ENCODE peak calls at places on chromosome 16, in nine cellular contexts. One of them, this sample, is unnamed.

GRCh38 chr16:30054959-30055553 is 10.5 kb upstream of the ALDOA start:
- DNase-seq in substantia nigra: no peak
- DNase-seq in activated CD4-positive, CD25-positive, alpha-beta regulatory T cell: peak
- DNase-seq in NCI-H1417: no peak
- DNase-seq in stimulated activated CD8-positive, alpha-beta memory T cell treated with anti-CD3 and anti-CD28 coated beads, Interleukin-2, amount 100 ng/mL, for 48 hours: peak
- DNase-seq in midbrain: no peak
- DNase-seq in T follicular helper cell: peak
- DNase-seq in body of pancreas: peak
- DNase-seq in mesothelial cell of epicardium: no peak
- DNase-seq in this sample: no peak

GRCh38 chr16:10833271-10833670 is 14.7 kb upstream of the TVP23A start:
- DNase-seq in NCI-H1417: no peak
- DNase-seq in substantia nigra: no peak
- DNase-seq in activated CD4-positive, CD25-positive, alpha-beta regulatory T cell: no peak
- DNase-seq in midbrain: no peak
- DNase-seq in body of pancreas: no peak
- DNase-seq in mesothelial cell of epicardium: no peak
- DNase-seq in T follicular helper cell: no peak
- DNase-seq in stimulated activated CD8-positive, alpha-beta memory T cell treated with anti-CD3 and anti-CD28 coated beads, Interleukin-2, amount 100 ng/mL, for 48 hours: no peak
- DNase-seq in this sample: no peak

GRCh38 chr16:23515881-23516280 is 5.6 kb upstream of the GGA2 start:
- DNase-seq in NCI-H1417: no peak
- DNase-seq in T follicular helper cell: no peak
- DNase-seq in mesothelial cell of epicardium: no peak
- DNase-seq in midbrain: no peak
- DNase-seq in stimulated activated CD8-positive, alpha-beta memory T cell treated with anti-CD3 and anti-CD28 coated beads, Interleukin-2, amount 100 ng/mL, for 48 hours: no peak
- DNase-seq in body of pancreas: no peak
- DNase-seq in activated CD4-positive, CD25-positive, alpha-beta regulatory T cell: no peak
- DNase-seq in substantia nigra: no peak
- DNase-seq in this sample: no peak

GRCh38 chr16:2056681-2057407 is 9.1 kb downstream of the TSC2 start:
- DNase-seq in stimulated activated CD8-positive, alpha-beta memory T cell treated with anti-CD3 and anti-CD28 coated beads, Interleukin-2, amount 100 ng/mL, for 48 hours: no peak
- DNase-seq in body of pancreas: no peak
- DNase-seq in substantia nigra: peak
- DNase-seq in mesothelial cell of epicardium: no peak
- DNase-seq in T follicular helper cell: no peak
- DNase-seq in NCI-H1417: no peak
- DNase-seq in midbrain: peak
- DNase-seq in activated CD4-positive, CD25-positive, alpha-beta regulatory T cell: no peak
- DNase-seq in this sample: no peak

GRCh38 chr16:23679274-23679985 is 741 bp downstream of the PLK1 start:
- DNase-seq in T follicular helper cell: no peak
- DNase-seq in activated CD4-positive, CD25-positive, alpha-beta regulatory T cell: no peak
- DNase-seq in NCI-H1417: peak
- DNase-seq in body of pancreas: no peak
- DNase-seq in mesothelial cell of epicardium: no peak
- DNase-seq in substantia nigra: no peak
- DNase-seq in midbrain: no peak
- DNase-seq in stimulated activated CD8-positive, alpha-beta memory T cell treated with anti-CD3 and anti-CD28 coated beads, Interleukin-2, amount 100 ng/mL, for 48 hours: peak
- DNase-seq in this sample: no peak

GRCh38 chr16:82331397-82331796 is 161.4 kb upstream of the MPHOSPH6 start:
- DNase-seq in substantia nigra: no peak
- DNase-seq in midbrain: no peak
- DNase-seq in NCI-H1417: no peak
- DNase-seq in mesothelial cell of epicardium: no peak
- DNase-seq in activated CD4-positive, CD25-positive, alpha-beta regulatory T cell: no peak
- DNase-seq in stimulated activated CD8-positive, alpha-beta memory T cell treated with anti-CD3 and anti-CD28 coated beads, Interleukin-2, amount 100 ng/mL, for 48 hours: no peak
- DNase-seq in T follicular helper cell: no peak
- DNase-seq in body of pancreas: no peak
- DNase-seq in this sample: no peak

GRCh38 chr16:78416400-78416799 is 316.9 kb downstream of the WWOX start:
- DNase-seq in stimulated activated CD8-positive, alpha-beta memory T cell treated with anti-CD3 and anti-CD28 coated beads, Interleukin-2, amount 100 ng/mL, for 48 hours: no peak
- DNase-seq in mesothelial cell of epicardium: no peak
- DNase-seq in substantia nigra: no peak
- DNase-seq in T follicular helper cell: no peak
- DNase-seq in midbrain: no peak
- DNase-seq in NCI-H1417: no peak
- DNase-seq in activated CD4-positive, CD25-positive, alpha-beta regulatory T cell: no peak
- DNase-seq in body of pancreas: no peak
- DNase-seq in this sample: no peak

GRCh38 chr16:68083861-68084503 is 1.2 kb upstream of the NFATC3 start:
- DNase-seq in midbrain: no peak
- DNase-seq in activated CD4-positive, CD25-positive, alpha-beta regulatory T cell: no peak
- DNase-seq in body of pancreas: no peak
- DNase-seq in mesothelial cell of epicardium: no peak
- DNase-seq in stimulated activated CD8-positive, alpha-beta memory T cell treated with anti-CD3 and anti-CD28 coated beads, Interleukin-2, amount 100 ng/mL, for 48 hours: no peak
- DNase-seq in T follicular helper cell: no peak
- DNase-seq in NCI-H1417: peak
- DNase-seq in substantia nigra: no peak
- DNase-seq in this sample: no peak

GRCh38 chr16:50635505-50636392 is 45.4 kb downstream of the SNX20 start:
- DNase-seq in NCI-H1417: no peak
- DNase-seq in T follicular helper cell: no peak
- DNase-seq in stimulated activated CD8-positive, alpha-beta memory T cell treated with anti-CD3 and anti-CD28 coated beads, Interleukin-2, amount 100 ng/mL, for 48 hours: peak
- DNase-seq in substantia nigra: no peak
- DNase-seq in body of pancreas: no peak
- DNase-seq in activated CD4-positive, CD25-positive, alpha-beta regulatory T cell: no peak
- DNase-seq in midbrain: no peak
- DNase-seq in mesothelial cell of epicardium: no peak
- DNase-seq in this sample: no peak

GRCh38 chr16:8655184-8655717 is 19.2 kb upstream of the ABAT start:
- DNase-seq in NCI-H1417: no peak
- DNase-seq in activated CD4-positive, CD25-positive, alpha-beta regulatory T cell: no peak
- DNase-seq in T follicular helper cell: no peak
- DNase-seq in body of pancreas: peak
- DNase-seq in stimulated activated CD8-positive, alpha-beta memory T cell treated with anti-CD3 and anti-CD28 coated beads, Interleukin-2, amount 100 ng/mL, for 48 hours: peak
- DNase-seq in substantia nigra: no peak
- DNase-seq in mesothelial cell of epicardium: no peak
- DNase-seq in midbrain: no peak
- DNase-seq in this sample: no peak

GRCh38 chr16:1989209-1989825 is 453 bp upstream of the SYNGR3 start:
- DNase-seq in stimulated activated CD8-positive, alpha-beta memory T cell treated with anti-CD3 and anti-CD28 coated beads, Interleukin-2, amount 100 ng/mL, for 48 hours: no peak
- DNase-seq in T follicular helper cell: no peak
- DNase-seq in mesothelial cell of epicardium: no peak
- DNase-seq in activated CD4-positive, CD25-positive, alpha-beta regulatory T cell: no peak
- DNase-seq in midbrain: no peak
- DNase-seq in substantia nigra: no peak
- DNase-seq in NCI-H1417: peak
- DNase-seq in body of pancreas: no peak
- DNase-seq in this sample: no peak

GRCh38 chr16:68090109-68090508 is 4.9 kb downstream of the NFATC3 start:
- DNase-seq in body of pancreas: no peak
- DNase-seq in stimulated activated CD8-positive, alpha-beta memory T cell treated with anti-CD3 and anti-CD28 coated beads, Interleukin-2, amount 100 ng/mL, for 48 hours: no peak
- DNase-seq in midbrain: no peak
- DNase-seq in T follicular helper cell: no peak
- DNase-seq in substantia nigra: no peak
- DNase-seq in activated CD4-positive, CD25-positive, alpha-beta regulatory T cell: no peak
- DNase-seq in mesothelial cell of epicardium: no peak
- DNase-seq in NCI-H1417: no peak
- DNase-seq in this sample: no peak

GRCh38 chr16:81707411-81708321 is 71.4 kb upstream of the PLCG2 start:
- DNase-seq in activated CD4-positive, CD25-positive, alpha-beta regulatory T cell: no peak
- DNase-seq in midbrain: no peak
- DNase-seq in NCI-H1417: no peak
- DNase-seq in stimulated activated CD8-positive, alpha-beta memory T cell treated with anti-CD3 and anti-CD28 coated beads, Interleukin-2, amount 100 ng/mL, for 48 hours: no peak
- DNase-seq in substantia nigra: no peak
- DNase-seq in mesothelial cell of epicardium: no peak
- DNase-seq in T follicular helper cell: no peak
- DNase-seq in body of pancreas: peak
- DNase-seq in this sample: no peak

GRCh38 chr16:19929062-19929511 is 44.4 kb upstream of the GPRC5B start:
- DNase-seq in NCI-H1417: no peak
- DNase-seq in stimulated activated CD8-positive, alpha-beta memory T cell treated with anti-CD3 and anti-CD28 coated beads, Interleukin-2, amount 100 ng/mL, for 48 hours: no peak
- DNase-seq in mesothelial cell of epicardium: peak
- DNase-seq in body of pancreas: no peak
- DNase-seq in substantia nigra: no peak
- DNase-seq in T follicular helper cell: no peak
- DNase-seq in midbrain: no peak
- DNase-seq in activated CD4-positive, CD25-positive, alpha-beta regulatory T cell: no peak
- DNase-seq in this sample: no peak

GRCh38 chr16:1907226-1907849 is 10.9 kb downstream of the HS3ST6 start:
- DNase-seq in NCI-H1417: no peak
- DNase-seq in T follicular helper cell: no peak
- DNase-seq in mesothelial cell of epicardium: no peak
- DNase-seq in midbrain: no peak
- DNase-seq in stimulated activated CD8-positive, alpha-beta memory T cell treated with anti-CD3 and anti-CD28 coated beads, Interleukin-2, amount 100 ng/mL, for 48 hours: no peak
- DNase-seq in body of pancreas: no peak
- DNase-seq in substantia nigra: no peak
- DNase-seq in activated CD4-positive, CD25-positive, alpha-beta regulatory T cell: no peak
- DNase-seq in this sample: no peak

GRCh38 chr16:55853114-55853513 is 20.2 kb upstream of the CES1 start:
- DNase-seq in stimulated activated CD8-positive, alpha-beta memory T cell treated with anti-CD3 and anti-CD28 coated beads, Interleukin-2, amount 100 ng/mL, for 48 hours: no peak
- DNase-seq in activated CD4-positive, CD25-positive, alpha-beta regulatory T cell: no peak
- DNase-seq in mesothelial cell of epicardium: no peak
- DNase-seq in midbrain: no peak
- DNase-seq in T follicular helper cell: no peak
- DNase-seq in NCI-H1417: no peak
- DNase-seq in body of pancreas: no peak
- DNase-seq in substantia nigra: no peak
- DNase-seq in this sample: no peak

GRCh38 chr16:87657621-87658192 is 55.4 kb downstream of the JPH3 start:
- DNase-seq in midbrain: no peak
- DNase-seq in mesothelial cell of epicardium: no peak
- DNase-seq in activated CD4-positive, CD25-positive, alpha-beta regulatory T cell: no peak
- DNase-seq in substantia nigra: no peak
- DNase-seq in T follicular helper cell: no peak
- DNase-seq in stimulated activated CD8-positive, alpha-beta memory T cell treated with anti-CD3 and anti-CD28 coated beads, Interleukin-2, amount 100 ng/mL, for 48 hours: no peak
- DNase-seq in NCI-H1417: no peak
- DNase-seq in body of pancreas: no peak
- DNase-seq in this sample: no peak

GRCh38 chr16:50301626-50302471 is 35.5 kb downstream of the ADCY7 start:
- DNase-seq in midbrain: no peak
- DNase-seq in stimulated activated CD8-positive, alpha-beta memory T cell treated with anti-CD3 and anti-CD28 coated beads, Interleukin-2, amount 100 ng/mL, for 48 hours: no peak
- DNase-seq in body of pancreas: no peak
- DNase-seq in activated CD4-positive, CD25-positive, alpha-beta regulatory T cell: no peak
- DNase-seq in NCI-H1417: no peak
- DNase-seq in mesothelial cell of epicardium: no peak
- DNase-seq in T follicular helper cell: no peak
- DNase-seq in substantia nigra: no peak
- DNase-seq in this sample: no peak

GRCh38 chr16:85316321-85316919 is 204.1 kb upstream of the CIBAR2 start:
- DNase-seq in midbrain: peak
- DNase-seq in substantia nigra: peak
- DNase-seq in T follicular helper cell: no peak
- DNase-seq in stimulated activated CD8-positive, alpha-beta memory T cell treated with anti-CD3 and anti-CD28 coated beads, Interleukin-2, amount 100 ng/mL, for 48 hours: peak
- DNase-seq in NCI-H1417: peak
- DNase-seq in mesothelial cell of epicardium: no peak
- DNase-seq in body of pancreas: peak
- DNase-seq in activated CD4-positive, CD25-positive, alpha-beta regulatory T cell: peak
- DNase-seq in this sample: peak

GRCh38 chr16:86022381-86022960 is 123.5 kb downstream of the IRF8 start:
- DNase-seq in activated CD4-positive, CD25-positive, alpha-beta regulatory T cell: no peak
- DNase-seq in stimulated activated CD8-positive, alpha-beta memory T cell treated with anti-CD3 and anti-CD28 coated beads, Interleukin-2, amount 100 ng/mL, for 48 hours: no peak
- DNase-seq in midbrain: no peak
- DNase-seq in substantia nigra: no peak
- DNase-seq in body of pancreas: no peak
- DNase-seq in mesothelial cell of epicardium: no peak
- DNase-seq in NCI-H1417: no peak
- DNase-seq in T follicular helper cell: no peak
- DNase-seq in this sample: no peak

GRCh38 chr16:78007121-78007520 is 15.2 kb upstream of the CLEC3A start:
- DNase-seq in activated CD4-positive, CD25-positive, alpha-beta regulatory T cell: no peak
- DNase-seq in stimulated activated CD8-positive, alpha-beta memory T cell treated with anti-CD3 and anti-CD28 coated beads, Interleukin-2, amount 100 ng/mL, for 48 hours: no peak
- DNase-seq in body of pancreas: no peak
- DNase-seq in NCI-H1417: no peak
- DNase-seq in mesothelial cell of epicardium: no peak
- DNase-seq in T follicular helper cell: no peak
- DNase-seq in midbrain: no peak
- DNase-seq in substantia nigra: no peak
- DNase-seq in this sample: no peak

GRCh38 chr16:82938108-82938507 is 311.3 kb downstream of the CDH13 start:
- DNase-seq in activated CD4-positive, CD25-positive, alpha-beta regulatory T cell: no peak
- DNase-seq in T follicular helper cell: no peak
- DNase-seq in substantia nigra: no peak
- DNase-seq in midbrain: no peak
- DNase-seq in mesothelial cell of epicardium: no peak
- DNase-seq in stimulated activated CD8-positive, alpha-beta memory T cell treated with anti-CD3 and anti-CD28 coated beads, Interleukin-2, amount 100 ng/mL, for 48 hours: no peak
- DNase-seq in body of pancreas: no peak
- DNase-seq in NCI-H1417: no peak
- DNase-seq in this sample: no peak

GRCh38 chr16:54817432-54817831 is 113.2 kb upstream of the IRX5 start:
- DNase-seq in substantia nigra: no peak
- DNase-seq in stimulated activated CD8-positive, alpha-beta memory T cell treated with anti-CD3 and anti-CD28 coated beads, Interleukin-2, amount 100 ng/mL, for 48 hours: no peak
- DNase-seq in T follicular helper cell: no peak
- DNase-seq in NCI-H1417: peak
- DNase-seq in mesothelial cell of epicardium: no peak
- DNase-seq in midbrain: no peak
- DNase-seq in body of pancreas: no peak
- DNase-seq in activated CD4-positive, CD25-positive, alpha-beta regulatory T cell: no peak
- DNase-seq in this sample: no peak

GRCh38 chr16:66900721-66901441 is 17.8 kb downstream of the CDH16 start:
- DNase-seq in mesothelial cell of epicardium: no peak
- DNase-seq in T follicular helper cell: no peak
- DNase-seq in NCI-H1417: no peak
- DNase-seq in stimulated activated CD8-positive, alpha-beta memory T cell treated with anti-CD3 and anti-CD28 coated beads, Interleukin-2, amount 100 ng/mL, for 48 hours: no peak
- DNase-seq in midbrain: peak
- DNase-seq in activated CD4-positive, CD25-positive, alpha-beta regulatory T cell: no peak
- DNase-seq in substantia nigra: peak
- DNase-seq in body of pancreas: no peak
- DNase-seq in this sample: no peak

GRCh38 chr16:86351041-86351784 is 159.1 kb upstream of the FOXF1 start:
- DNase-seq in activated CD4-positive, CD25-positive, alpha-beta regulatory T cell: no peak
- DNase-seq in substantia nigra: no peak
- DNase-seq in NCI-H1417: no peak
- DNase-seq in midbrain: no peak
- DNase-seq in mesothelial cell of epicardium: no peak
- DNase-seq in stimulated activated CD8-positive, alpha-beta memory T cell treated with anti-CD3 and anti-CD28 coated beads, Interleukin-2, amount 100 ng/mL, for 48 hours: no peak
- DNase-seq in body of pancreas: no peak
- DNase-seq in T follicular helper cell: no peak
- DNase-seq in this sample: no peak

GRCh38 chr16:27219161-27219560 is 15.8 kb downstream of the KDM8 start:
- DNase-seq in T follicular helper cell: no peak
- DNase-seq in activated CD4-positive, CD25-positive, alpha-beta regulatory T cell: no peak
- DNase-seq in midbrain: no peak
- DNase-seq in mesothelial cell of epicardium: no peak
- DNase-seq in stimulated activated CD8-positive, alpha-beta memory T cell treated with anti-CD3 and anti-CD28 coated beads, Interleukin-2, amount 100 ng/mL, for 48 hours: no peak
- DNase-seq in substantia nigra: no peak
- DNase-seq in NCI-H1417: no peak
- DNase-seq in body of pancreas: no peak
- DNase-seq in this sample: no peak

GRCh38 chr16:90046971-90047713 is 27.9 kb upstream of the DBNDD1 start:
- DNase-seq in midbrain: peak
- DNase-seq in body of pancreas: peak
- DNase-seq in activated CD4-positive, CD25-positive, alpha-beta regulatory T cell: no peak
- DNase-seq in stimulated activated CD8-positive, alpha-beta memory T cell treated with anti-CD3 and anti-CD28 coated beads, Interleukin-2, amount 100 ng/mL, for 48 hours: no peak
- DNase-seq in mesothelial cell of epicardium: peak
- DNase-seq in NCI-H1417: peak
- DNase-seq in T follicular helper cell: no peak
- DNase-seq in substantia nigra: no peak
- DNase-seq in this sample: no peak

GRCh38 chr16:51048544-51048943 is 102.5 kb downstream of the SALL1 start:
- DNase-seq in stimulated activated CD8-positive, alpha-beta memory T cell treated with anti-CD3 and anti-CD28 coated beads, Interleukin-2, amount 100 ng/mL, for 48 hours: no peak
- DNase-seq in T follicular helper cell: no peak
- DNase-seq in substantia nigra: no peak
- DNase-seq in midbrain: no peak
- DNase-seq in mesothelial cell of epicardium: no peak
- DNase-seq in activated CD4-positive, CD25-positive, alpha-beta regulatory T cell: no peak
- DNase-seq in body of pancreas: no peak
- DNase-seq in NCI-H1417: no peak
- DNase-seq in this sample: no peak

GRCh38 chr16:79089735-79090284 is 510.7 kb downstream of the MAF start:
- DNase-seq in midbrain: peak
- DNase-seq in mesothelial cell of epicardium: no peak
- DNase-seq in substantia nigra: no peak
- DNase-seq in NCI-H1417: no peak
- DNase-seq in body of pancreas: peak
- DNase-seq in stimulated activated CD8-positive, alpha-beta memory T cell treated with anti-CD3 and anti-CD28 coated beads, Interleukin-2, amount 100 ng/mL, for 48 hours: peak
- DNase-seq in T follicular helper cell: no peak
- DNase-seq in activated CD4-positive, CD25-positive, alpha-beta regulatory T cell: no peak
- DNase-seq in this sample: no peak

GRCh38 chr16:58123896-58124600 is 5.1 kb downstream of the CFAP20 start:
- DNase-seq in T follicular helper cell: no peak
- DNase-seq in midbrain: no peak
- DNase-seq in body of pancreas: no peak
- DNase-seq in activated CD4-positive, CD25-positive, alpha-beta regulatory T cell: no peak
- DNase-seq in mesothelial cell of epicardium: no peak
- DNase-seq in stimulated activated CD8-positive, alpha-beta memory T cell treated with anti-CD3 and anti-CD28 coated beads, Interleukin-2, amount 100 ng/mL, for 48 hours: no peak
- DNase-seq in substantia nigra: no peak
- DNase-seq in NCI-H1417: no peak
- DNase-seq in this sample: no peak

GRCh38 chr16:77868478-77868877 is 80.1 kb downstream of the VAT1L start:
- DNase-seq in substantia nigra: no peak
- DNase-seq in T follicular helper cell: no peak
- DNase-seq in stimulated activated CD8-positive, alpha-beta memory T cell treated with anti-CD3 and anti-CD28 coated beads, Interleukin-2, amount 100 ng/mL, for 48 hours: no peak
- DNase-seq in midbrain: no peak
- DNase-seq in NCI-H1417: no peak
- DNase-seq in activated CD4-positive, CD25-positive, alpha-beta regulatory T cell: no peak
- DNase-seq in body of pancreas: no peak
- DNase-seq in mesothelial cell of epicardium: no peak
- DNase-seq in this sample: no peak

This sample was measured in progenitor cell of endocrine pancreas.